ENCODE peak calls at places on chromosomes 2 and 18, in four cellular contexts. S is transverse colon, J is OCI-LY7, H is lung. Q is an unnamed sample.

GRCh38 chr2:240559271-240559670 is 886 bp upstream of the DUSP28 start:
- DNase-seq in S (no peak), J (no peak), H (no peak), Q (no peak)

GRCh38 chr2:74502720-74503505 is 3.5 kb upstream of the LBX2 start:
- DNase-seq in H (peak), J (no peak), S (peak), Q (peak)

GRCh38 chr2:179946810-179947485 is 60.1 kb downstream of the CWC22 start:
- DNase-seq in S (no peak), H (no peak), J (no peak), Q (no peak)

GRCh38 chr2:235506291-235506996 is 12.6 kb downstream of the AGAP1 start:
- DNase-seq in J (no peak), S (peak), H (no peak), Q (no peak)

GRCh38 chr2:33322099-33322498 is 154.3 kb upstream of the RASGRP3 start:
- DNase-seq in H (no peak), S (no peak), J (no peak), Q (peak)

GRCh38 chr2:223959688-223960087 is 2.4 kb downstream of the MRPL44 start:
- DNase-seq in J (peak), S (no peak), H (no peak), Q (peak)

GRCh38 chr2:20868377-20868776 is 45.5 kb upstream of the LDAH start:
- DNase-seq in J (peak), H (no peak), S (no peak), Q (no peak)

GRCh38 chr18:63578357-63578958 is 8.7 kb upstream of the SERPINB13 start:
- DNase-seq in H (no peak), S (no peak), J (peak), Q (peak)

GRCh38 chr18:44682181-44682870 is 1.6 kb downstream of the SETBP1 start:
- DNase-seq in H (no peak), J (no peak), S (peak), Q (no peak)

GRCh38 chr2:215607790-215608189 is 171.9 kb upstream of the FN1 start:
- DNase-seq in H (no peak), J (no peak), S (no peak), Q (peak)

GRCh38 chr2:139737659-139738058 is 957.5 kb upstream of the NXPH2 start:
- DNase-seq in S (no peak), J (no peak), H (no peak), Q (no peak)

GRCh38 chr2:241560883-241561474 is 2.4 kb downstream of the BOK start:
- DNase-seq in S (no peak), H (no peak), J (no peak), Q (no peak)

GRCh38 chr2:65353046-65353445 is 79.4 kb downstream of the SPRED2 start:
- DNase-seq in S (no peak), J (no peak), H (no peak), Q (no peak)

GRCh38 chr2:65638438-65638837 is 206.0 kb upstream of the SPRED2 start:
- DNase-seq in J (no peak), S (no peak), H (no peak), Q (no peak)

GRCh38 chr2:238597638-238598528 is 171.2 kb downstream of the ASB1 start:
- DNase-seq in H (peak), J (no peak), S (no peak), Q (no peak)

GRCh38 chr2:54724560-54725342 is 1.3 kb downstream of the EML6 start:
- DNase-seq in S (peak), H (no peak), J (peak), Q (no peak)

GRCh38 chr2:31523871-31524492 is 56.8 kb downstream of the SRD5A2 start:
- DNase-seq in H (peak), J (peak), S (peak), Q (peak)

GRCh38 chr2:233051241-233052149 is 8.6 kb upstream of the INPP5D start:
- DNase-seq in H (peak), J (no peak), S (no peak), Q (peak)

GRCh38 chr2:30664761-30665358 is 142.4 kb downstream of the CAPN13 start:
- DNase-seq in J (no peak), H (peak), S (no peak), Q (peak)

DNA sequence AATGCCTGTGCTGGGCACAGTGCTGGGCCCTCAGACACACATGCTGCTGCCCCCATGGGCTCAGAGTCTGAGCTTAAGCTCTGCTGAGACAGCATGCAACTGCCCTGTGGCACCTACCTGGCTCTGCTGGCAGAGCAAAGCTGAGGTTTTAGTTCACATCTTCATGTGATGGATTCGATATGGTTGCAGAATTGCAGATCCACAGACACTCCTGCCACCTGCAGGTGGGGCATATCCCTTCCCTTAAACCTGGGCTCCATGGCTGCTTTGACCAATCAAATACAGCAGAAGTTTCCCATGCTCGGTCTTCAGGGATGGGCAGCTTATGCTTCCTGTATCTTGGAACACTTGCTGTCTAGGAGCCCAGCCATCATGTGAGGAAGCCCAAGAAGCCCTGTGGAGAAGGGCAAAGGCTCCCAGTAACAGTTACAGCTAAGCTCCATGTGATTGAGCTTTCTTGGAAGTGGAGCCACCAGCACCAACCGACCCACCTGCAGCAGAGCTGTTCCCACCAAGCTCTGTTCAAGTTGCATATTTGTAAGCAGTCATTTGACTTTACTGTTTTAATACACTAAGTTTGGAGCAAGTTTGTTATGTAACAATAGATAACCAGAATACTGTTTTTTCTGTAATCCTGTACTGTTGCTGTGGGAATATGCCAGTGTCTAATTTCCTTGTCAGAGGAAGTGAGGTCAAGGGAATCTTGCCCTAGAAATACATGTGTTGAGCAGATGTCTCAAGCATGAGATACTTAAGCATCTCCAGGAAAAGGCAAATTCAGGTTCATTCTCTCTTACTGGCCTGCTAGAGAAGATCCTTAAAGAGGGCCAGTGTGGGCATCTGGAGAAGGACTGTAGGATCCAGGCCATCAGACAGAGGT is 79.3 kb downstream of the SH3RF3 start:
- DNase-seq in J (no peak), H (no peak), S (no peak), Q (peak)
- TF ChIP-seq CTCF in J (peak), H (no peak), S (no peak), Q (peak)

DNA sequence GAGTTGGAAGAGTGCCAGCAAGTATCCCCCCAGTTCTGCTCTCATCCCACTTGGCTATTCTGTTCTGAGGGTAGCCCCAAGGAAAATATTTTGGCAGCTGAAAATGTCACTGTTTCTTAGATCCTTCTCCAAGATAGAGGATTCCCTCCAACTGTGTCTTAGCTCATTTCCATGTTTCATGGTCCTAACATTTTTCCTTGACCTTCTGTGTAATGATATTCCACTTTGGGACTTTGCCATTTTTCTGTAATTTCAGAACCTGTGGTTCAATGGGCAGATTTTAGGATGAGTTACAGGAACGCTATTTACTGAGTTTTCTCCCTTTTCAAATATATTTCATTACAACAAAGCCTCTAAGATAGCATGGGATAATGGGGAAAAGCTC is 34.7 kb downstream of the NHEJ1 start:
- DNase-seq in H (no peak), S (no peak), J (no peak), Q (peak)
- H3K4me3 ChIP-seq in H (no peak), S (no peak), J (no peak), Q (no peak)

DNA sequence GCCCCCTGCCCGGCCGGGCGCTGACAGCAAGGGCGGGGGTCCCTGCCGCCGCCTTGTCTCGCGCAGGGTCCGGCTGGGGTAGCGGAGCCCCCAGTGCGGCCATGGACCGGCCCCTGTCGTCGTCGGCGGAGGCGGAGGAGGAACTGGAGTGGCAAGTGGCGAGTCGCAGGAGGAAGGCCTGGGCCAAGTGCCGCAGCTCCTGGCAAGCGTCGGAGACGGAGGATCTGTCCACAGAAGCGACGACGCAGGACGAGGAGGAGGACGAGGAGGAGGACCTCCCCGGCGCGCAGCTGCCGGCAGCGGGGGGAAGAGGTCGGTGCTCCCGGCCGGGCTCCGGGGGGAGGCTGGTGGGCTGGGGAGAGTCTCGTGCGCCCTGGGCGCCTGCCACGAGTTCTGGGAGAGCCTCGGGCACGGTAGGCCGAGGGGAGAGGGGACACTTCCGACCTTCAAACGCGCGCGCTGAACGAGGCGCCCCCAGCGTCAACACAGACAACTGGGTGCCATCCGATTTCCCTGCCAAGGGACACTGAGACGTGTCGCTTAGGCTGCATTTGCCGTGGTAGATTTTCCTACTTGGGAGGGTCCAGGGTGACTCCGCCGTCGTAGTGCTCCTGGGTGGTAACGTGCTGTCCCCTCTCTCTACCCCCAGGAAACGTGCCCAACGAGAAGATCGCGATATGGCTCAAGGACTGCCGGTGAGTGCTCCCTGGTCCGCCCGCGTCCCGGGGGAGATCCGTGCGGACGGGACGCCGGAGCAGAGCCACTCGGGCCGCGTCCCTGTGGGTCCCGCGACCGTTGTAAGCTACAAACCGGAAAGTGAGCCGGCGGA is 650 bp downstream of the ITPRID2 start:
- DNase-seq in J (peak), H (peak), S (peak), Q (peak)
- TF ChIP-seq CTCF in J (peak), H (no peak), S (peak), Q (no peak)

GRCh38 chr18:79988925-79989361 is 580 bp upstream of the TXNL4A start:
- DNase-seq in J (no peak), H (no peak), S (peak), Q (peak)
- H3K4me3 ChIP-seq in J (peak), H (peak), S (peak), Q (peak)

DNA sequence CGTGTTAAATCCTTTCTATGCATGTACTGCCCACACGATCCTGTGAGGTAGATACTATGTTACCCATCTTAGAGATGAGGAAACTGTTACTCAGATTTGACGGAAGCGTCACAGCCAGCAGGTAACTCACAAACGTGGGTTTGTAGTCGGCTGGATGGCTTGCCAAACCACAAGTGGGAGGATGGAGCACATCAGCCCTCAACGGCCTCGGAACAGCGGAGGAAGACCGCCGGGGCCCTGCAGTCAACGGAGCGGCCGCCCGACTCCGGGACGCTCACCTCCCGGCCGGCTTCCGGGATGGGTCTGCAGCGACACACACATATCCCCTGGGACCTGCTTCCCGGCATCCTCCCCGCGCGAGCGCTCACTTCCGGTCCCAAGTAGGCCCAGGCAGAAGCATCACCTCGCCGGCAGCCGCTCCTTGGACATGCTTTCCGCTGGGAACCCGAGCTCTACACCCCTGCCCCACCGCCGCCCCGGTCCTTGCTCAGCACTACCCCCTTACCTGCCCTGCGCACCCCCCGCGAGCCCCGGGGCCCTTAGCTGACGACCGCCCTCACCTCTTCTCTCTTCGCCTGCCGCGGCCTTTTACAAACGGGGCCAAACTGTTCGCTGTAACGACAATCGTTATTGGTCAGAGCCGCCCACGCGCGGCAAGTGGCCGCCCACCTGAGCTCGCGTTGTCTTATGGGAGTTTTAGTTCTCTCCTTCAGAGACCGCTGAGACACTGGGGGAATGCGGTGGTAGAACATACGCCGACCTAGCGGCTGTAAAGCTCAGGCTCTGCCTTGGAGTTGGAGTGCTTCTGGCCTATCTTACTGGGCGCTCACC is at the start of gene C2orf42:
- DNase-seq in S (peak), H (peak), J (peak), Q (peak)
- TF ChIP-seq CTCF in S (no peak), H (no peak), J (no peak), Q (peak)